ENCODE peak calls at places on chromosome 17, in ten cellular contexts. S, W, E, K, O, Q, V, F, M and C are unnamed samples.

GRCh38 chr17:11598274-11599221 is at the start of gene DNAH9:
- DNase-seq in W (peak; percentile 95), S (peak; percentile 93), E (peak; percentile 96), K (peak; percentile 14), F (no peak), M (no peak), O (peak; percentile 5), V (no peak), Q (peak; percentile 94), C (peak; percentile 90)

GRCh38 chr17:2083613-2084128 is 28.8 kb downstream of the HIC1 start:
- DNase-seq in M (no peak), V (peak; percentile 64), Q (no peak), F (no peak), W (no peak), K (no peak), E (peak; percentile 64), O (no peak), S (peak; percentile 44), C (no peak)

GRCh38 chr17:5468075-5468473 is 708 bp downstream of the DHX33 start:
- DNase-seq in V (no peak), O (no peak), S (no peak), W (no peak), K (peak; percentile 5), F (no peak), M (no peak), E (no peak), Q (no peak), C (no peak)

GRCh38 chr17:67474081-67474661 is 97.1 kb downstream of the PITPNC1 start:
- DNase-seq in S (no peak), W (peak; percentile 32), V (no peak), M (no peak), O (no peak), Q (no peak), F (no peak), K (no peak), E (no peak), C (no peak)

GRCh38 chr17:75471207-75471606 is 14.8 kb downstream of the TMEM94 start:
- DNase-seq in O (no peak), F (no peak), Q (no peak), W (no peak), M (no peak), E (no peak), V (no peak), K (no peak), S (no peak), C (no peak)

GRCh38 chr17:32007463-32008298 is 498 bp downstream of the LRRC37B start:
- DNase-seq in W (peak; percentile 64), Q (no peak), V (no peak), M (no peak), K (no peak), O (peak; percentile 7), S (peak; percentile 55), E (no peak), F (peak; percentile 7), C (peak; percentile 53)

GRCh38 chr17:28216528-28216927 is 102.5 kb upstream of the TMEM97 start:
- DNase-seq in Q (no peak), F (no peak), M (no peak), W (no peak), S (no peak), K (no peak), O (no peak), E (no peak), V (peak; percentile 34), C (no peak)

GRCh38 chr17:20095366-20096080 is 86.4 kb downstream of the SPECC1 start:
- DNase-seq in Q (no peak), O (no peak), S (peak; percentile 24), E (no peak), M (no peak), K (no peak), W (peak; percentile 66), V (no peak), F (no peak), C (peak; percentile 90)

GRCh38 chr17:80791758-80792284 is 199.8 kb upstream of the CHMP6 start:
- DNase-seq in E (peak; percentile 44), S (peak; percentile 90), V (no peak), K (peak; percentile 65), F (peak; percentile 22), O (no peak), M (no peak), Q (no peak), W (no peak), C (peak; percentile 87)

GRCh38 chr17:82232322-82232785 is 3.5 kb downstream of the SLC16A3 start:
- DNase-seq in Q (no peak), M (no peak), F (no peak), E (no peak), S (no peak), V (no peak), O (no peak), W (no peak), K (no peak), C (no peak)

GRCh38 chr17:40191237-40192208 is 14.3 kb downstream of the RAPGEFL1 start:
- DNase-seq in F (peak; percentile 53), E (peak; percentile 68), M (no peak), S (peak; percentile 86), O (peak; percentile 39), V (peak; percentile 71), Q (peak; percentile 81), W (peak; percentile 83), K (no peak), C (peak; percentile 87)

GRCh38 chr17:75666959-75667790 is at the start of the genes RECQL5 and SAP30BP:
- DNase-seq in M (peak; percentile 36), W (peak; percentile 99), O (peak; percentile 96), Q (peak; percentile 96), S (peak; percentile 94), E (peak; percentile 98), F (peak; percentile 96), V (peak; percentile 98), K (peak; percentile 86), C (peak; percentile 99)

GRCh38 chr17:7839890-7840260 is 5.9 kb downstream of the KDM6B start:
- DNase-seq in E (no peak), K (no peak), F (no peak), M (no peak), O (no peak), Q (no peak), V (no peak), S (no peak), W (no peak), C (peak; percentile 43)

GRCh38 chr17:41784207-41784744 is 2.2 kb downstream of the JUP start:
- DNase-seq in E (peak; percentile 58), W (peak; percentile 36), O (no peak), S (peak; percentile 63), Q (no peak), F (no peak), V (peak; percentile 44), K (peak; percentile 90), M (no peak), C (no peak)

GRCh38 chr17:78879679-78880186 is 23.3 kb downstream of the CEP295NL start:
- DNase-seq in K (no peak), V (no peak), F (no peak), M (no peak), W (peak; percentile 65), E (peak; percentile 58), Q (peak; percentile 65), O (no peak), S (no peak), C (peak; percentile 81)